ENCODE peak calls at places on chromosomes 4 and X, in nine cellular contexts. M, A, I, O, H, J, S, P and L are unnamed samples.

GRCh38 chrX:133951098-133951497 is 34.3 kb downstream of the GPC3 start:
- DNase-seq in M (no peak), A (no peak), I (no peak), O (no peak), H (no peak), J (no peak), S (no peak), P (no peak), L (no peak)

GRCh38 chrX:37380920-37381319 is 31.8 kb downstream of the PRRG1 start:
- DNase-seq in M (peak; percentile 86), A (no peak), I (peak; percentile 58), O (no peak), H (peak; percentile 8), J (peak; percentile 60), S (no peak), P (no peak), L (no peak)

GRCh38 chrX:154804564-154804956 is 725 bp downstream of the MPP1 start:
- DNase-seq in M (no peak), A (no peak), I (no peak), O (no peak), H (no peak), J (no peak), S (no peak), P (no peak), L (no peak)

GRCh38 chr4:42570221-42570620 is 86.7 kb downstream of the ATP8A1 start:
- DNase-seq in M (no peak), A (no peak), I (no peak), O (no peak), H (no peak), J (no peak), S (peak; percentile 7), P (no peak), L (no peak)

GRCh38 chr4:96035727-96036126 is 195.8 kb downstream of the PDHA2 start:
- DNase-seq in M (peak; percentile 2), A (no peak), I (no peak), O (no peak), H (no peak), J (no peak), S (peak; percentile 63), P (no peak), L (peak; percentile 58)

GRCh38 chr4:2051086-2051485 is 8.0 kb upstream of the NAT8L start:
- DNase-seq in M (no peak), A (no peak), I (no peak), O (no peak), H (no peak), J (no peak), S (no peak), P (peak; percentile 53), L (no peak)

GRCh38 chr4:82798168-82799005 is at the start of gene SCD5:
- DNase-seq in M (peak; percentile 88), A (peak; percentile 68), I (peak; percentile 66), O (peak; percentile 63), H (peak; percentile 59), J (peak; percentile 81), S (peak; percentile 54), P (peak; percentile 83), L (peak; percentile 71)

GRCh38 chr4:2928242-2929155 is 34.7 kb downstream of the NOP14 start:
- DNase-seq in M (no peak), A (no peak), I (no peak), O (no peak), H (no peak), J (no peak), S (no peak), P (peak; percentile 60), L (no peak)

GRCh38 chrX:13698432-13698831 is 9.5 kb downstream of the RAB9A start:
- DNase-seq in M (no peak), A (no peak), I (no peak), O (no peak), H (no peak), J (peak; percentile 5), S (no peak), P (no peak), L (no peak)

GRCh38 chrX:120732879-120733278 is 103.0 kb upstream of the C1GALT1C1 start:
- DNase-seq in M (no peak), A (no peak), I (no peak), O (no peak), H (no peak), J (no peak), S (no peak), P (no peak), L (no peak)

GRCh38 chr4:119774840-119775239 is 146.2 kb upstream of the PDE5A start:
- DNase-seq in M (no peak), A (no peak), I (no peak), O (no peak), H (no peak), J (no peak), S (no peak), P (no peak), L (no peak)

GRCh38 chr4:124589827-124590226 is 122.7 kb downstream of the ANKRD50 start:
- DNase-seq in M (no peak), A (no peak), I (no peak), O (no peak), H (no peak), J (no peak), S (no peak), P (no peak), L (no peak)

GRCh38 chr4:188960411-188961093 is 821.3 kb downstream of the TRIML1 start:
- DNase-seq in M (peak; percentile 12), A (no peak), I (no peak), O (no peak), H (no peak), J (no peak), S (peak; percentile 34), P (no peak), L (no peak)

GRCh38 chr4:177155454-177155853 is 154.2 kb upstream of the NEIL3 start:
- DNase-seq in M (no peak), A (no peak), I (no peak), O (no peak), H (no peak), J (no peak), S (peak; percentile 26), P (no peak), L (no peak)

GRCh38 chrX:154797006-154797405 is 8.3 kb downstream of the MPP1 start:
- DNase-seq in M (peak; percentile 34), A (no peak), I (peak; percentile 23), O (no peak), H (no peak), J (no peak), S (peak; percentile 57), P (no peak), L (no peak)

GRCh38 chr4:106691749-106692148 is 323.2 kb upstream of the GIMD1 start:
- DNase-seq in M (no peak), A (no peak), I (no peak), O (no peak), H (no peak), J (no peak), S (peak; percentile 25), P (no peak), L (peak; percentile 9)

GRCh38 chr4:78613522-78614311 is 62.1 kb downstream of the ANXA3 start:
- DNase-seq in M (no peak), A (peak; percentile 40), I (no peak), O (no peak), H (no peak), J (no peak), S (no peak), P (no peak), L (no peak)

GRCh38 chr4:121697626-121698025 is 846 bp upstream of the ANXA5 start:
- DNase-seq in M (no peak), A (peak; percentile 8), I (no peak), O (no peak), H (no peak), J (no peak), S (no peak), P (no peak), L (no peak)

GRCh38 chrX:50920132-50920531 is 9.6 kb downstream of the BMP15 start:
- DNase-seq in M (peak; percentile 21), A (no peak), I (no peak), O (no peak), H (no peak), J (no peak), S (peak; percentile 14), P (no peak), L (no peak)